ENCODE peak calls at places on chromosome 4, in eight cellular contexts. Q, X, L, B, Z, O, E and K are unnamed samples.

GRCh38 chr4:52299120-52299519 is 248.0 kb downstream of the SPATA18 start:
- DNase-seq in Q (no peak), X (no peak), L (no peak), B (no peak), Z (no peak), O (no peak), E (no peak), K (no peak)

GRCh38 chr4:26839016-26839415 is 21.6 kb upstream of the STIM2 start:
- DNase-seq in Q (no peak), X (peak), L (no peak), B (no peak), Z (no peak), O (no peak), E (no peak), K (no peak)

GRCh38 chr4:177128306-177128705 is 181.4 kb upstream of the NEIL3 start:
- DNase-seq in Q (no peak), X (peak), L (no peak), B (no peak), Z (no peak), O (no peak), E (no peak), K (no peak)

GRCh38 chr4:88600129-88600849 is 8.0 kb downstream of the HERC3 start:
- DNase-seq in Q (no peak), X (peak), L (no peak), B (no peak), Z (no peak), O (no peak), E (no peak), K (no peak)

GRCh38 chr4:143559757-143560147 is 46.2 kb downstream of the SMARCA5 start:
- DNase-seq in Q (no peak), X (no peak), L (no peak), B (no peak), Z (no peak), O (no peak), E (peak), K (peak)

GRCh38 chr4:48565362-48566083 is 75.5 kb downstream of the ZAR1 start:
- DNase-seq in Q (no peak), X (no peak), L (no peak), B (no peak), Z (no peak), O (no peak), E (peak), K (no peak)

GRCh38 chr4:104418313-104418712 is 76.4 kb downstream of the CXXC4 start:
- DNase-seq in Q (no peak), X (no peak), L (no peak), B (no peak), Z (no peak), O (no peak), E (no peak), K (no peak)

GRCh38 chr4:19382993-19383392 is 868.7 kb upstream of the SLIT2 start:
- DNase-seq in Q (no peak), X (peak), L (no peak), B (no peak), Z (no peak), O (no peak), E (no peak), K (no peak)

GRCh38 chr4:185101354-185101890 is 41.6 kb upstream of the SLC25A4 start:
- DNase-seq in Q (no peak), X (no peak), L (no peak), B (no peak), Z (no peak), O (no peak), E (no peak), K (no peak)

GRCh38 chr4:133969202-133969873 is 232.3 kb downstream of the PABPC4L start:
- DNase-seq in Q (no peak), X (peak), L (no peak), B (no peak), Z (no peak), O (no peak), E (no peak), K (peak)

GRCh38 chr4:40214038-40214437 is 17.2 kb downstream of the RHOH start:
- DNase-seq in Q (no peak), X (no peak), L (peak), B (no peak), Z (no peak), O (no peak), E (no peak), K (no peak)

GRCh38 chr4:159384619-159385018 is 281.7 kb downstream of the RAPGEF2 start:
- DNase-seq in Q (no peak), X (no peak), L (no peak), B (no peak), Z (no peak), O (no peak), E (no peak), K (no peak)

GRCh38 chr4:107951551-107951950 is 20.2 kb downstream of the CYP2U1 start:
- DNase-seq in Q (no peak), X (peak), L (no peak), B (no peak), Z (no peak), O (no peak), E (no peak), K (no peak)

GRCh38 chr4:144831971-144832370 is 186.0 kb downstream of the HHIP start:
- DNase-seq in Q (no peak), X (no peak), L (no peak), B (no peak), Z (no peak), O (no peak), E (no peak), K (no peak)

GRCh38 chr4:898869-899555 is 33.1 kb downstream of the GAK start:
- DNase-seq in Q (no peak), X (no peak), L (no peak), B (no peak), Z (peak), O (no peak), E (no peak), K (no peak)

GRCh38 chr4:128844931-128845330 is 35.4 kb downstream of the JADE1 start:
- DNase-seq in Q (no peak), X (no peak), L (no peak), B (no peak), Z (no peak), O (no peak), E (no peak), K (no peak)

GRCh38 chr4:138115053-138115452 is 127.1 kb downstream of the SLC7A11 start:
- DNase-seq in Q (no peak), X (no peak), L (no peak), B (no peak), Z (no peak), O (no peak), E (no peak), K (no peak)

GRCh38 chr4:37008199-37008598 is 236.3 kb upstream of the NWD2 start:
- DNase-seq in Q (peak), X (no peak), L (no peak), B (peak), Z (no peak), O (peak), E (no peak), K (peak)

GRCh38 chr4:139795476-139795875 is 129.9 kb downstream of the MGST2 start:
- DNase-seq in Q (no peak), X (no peak), L (no peak), B (no peak), Z (no peak), O (no peak), E (no peak), K (no peak)

GRCh38 chr4:4574052-4574451 is 32.2 kb upstream of the STX18 start:
- DNase-seq in Q (no peak), X (no peak), L (no peak), B (no peak), Z (no peak), O (no peak), E (no peak), K (no peak)

GRCh38 chr4:2290974-2291704 is 29.2 kb upstream of the MXD4 start:
- DNase-seq in Q (no peak), X (no peak), L (peak), B (no peak), Z (no peak), O (no peak), E (peak), K (no peak)

GRCh38 chr4:148004228-148004813 is 272.4 kb downstream of the ARHGAP10 start:
- DNase-seq in Q (no peak), X (no peak), L (no peak), B (no peak), Z (peak), O (no peak), E (no peak), K (no peak)

GRCh38 chr4:159366966-159367365 is 264.1 kb downstream of the RAPGEF2 start:
- DNase-seq in Q (no peak), X (peak), L (no peak), B (no peak), Z (no peak), O (no peak), E (no peak), K (no peak)

GRCh38 chr4:105966046-105966445 is 70.8 kb downstream of the NPNT start:
- DNase-seq in Q (no peak), X (peak), L (no peak), B (no peak), Z (no peak), O (no peak), E (no peak), K (no peak)

GRCh38 chr4:118173956-118174355 is 139.7 kb downstream of the NDST3 start:
- DNase-seq in Q (no peak), X (peak), L (no peak), B (no peak), Z (no peak), O (no peak), E (no peak), K (no peak)

GRCh38 chr4:56757270-56757746 is 64.2 kb downstream of the SPINK2 start:
- DNase-seq in Q (no peak), X (peak), L (peak), B (no peak), Z (peak), O (no peak), E (peak), K (no peak)

GRCh38 chr4:110620352-110621327 is 2.2 kb downstream of the PITX2 start:
- DNase-seq in Q (no peak), X (no peak), L (no peak), B (no peak), Z (peak), O (no peak), E (peak), K (no peak)

GRCh38 chr4:40755609-40756008 is 5.9 kb downstream of the NSUN7 start:
- DNase-seq in Q (no peak), X (no peak), L (no peak), B (no peak), Z (no peak), O (no peak), E (no peak), K (no peak)

GRCh38 chr4:1023895-1024740 is 12.7 kb downstream of the FGFRL1 start:
- DNase-seq in Q (no peak), X (no peak), L (no peak), B (no peak), Z (no peak), O (no peak), E (no peak), K (no peak)

GRCh38 chr4:35541146-35541887 is 703.0 kb downstream of the ARAP2 start:
- DNase-seq in Q (no peak), X (no peak), L (no peak), B (no peak), Z (peak), O (no peak), E (no peak), K (no peak)

GRCh38 chr4:67725981-67726380 is 25.0 kb upstream of the UBA6 start:
- DNase-seq in Q (no peak), X (peak), L (no peak), B (no peak), Z (no peak), O (no peak), E (no peak), K (no peak)

GRCh38 chr4:119046263-119046662 is 89.4 kb upstream of the MYOZ2 start:
- DNase-seq in Q (no peak), X (no peak), L (no peak), B (no peak), Z (no peak), O (no peak), E (no peak), K (no peak)

GRCh38 chr4:128354205-128354821 is 66.7 kb upstream of the PGRMC2 start:
- DNase-seq in Q (peak), X (peak), L (no peak), B (peak), Z (no peak), O (no peak), E (no peak), K (peak)

GRCh38 chr4:75630174-75630931 is at the start of gene CDKL2:
- DNase-seq in Q (peak), X (peak), L (peak), B (peak), Z (peak), O (peak), E (peak), K (peak)

GRCh38 chr4:141131738-141132688 is 1.3 kb downstream of the RNF150 start:
- DNase-seq in Q (no peak), X (peak), L (no peak), B (no peak), Z (peak), O (no peak), E (no peak), K (no peak)